ENCODE peak calls at places on chromosomes 12 and 14, in seven cellular contexts. E, L, I, T, C, W and D are unnamed samples.

GRCh38 chr14:42424501-42424900 is 817.8 kb downstream of the LRFN5 start:
- DNase-seq in E (no peak), L (no peak), I (no peak), T (no peak), C (no peak), W (no peak), D (no peak)

GRCh38 chr12:46108721-46109120 is 118.3 kb upstream of the SCAF11 start:
- DNase-seq in E (no peak), L (peak; percentile 80), I (no peak), T (no peak), C (no peak), W (no peak), D (no peak)

GRCh38 chr12:120748242-120748641 is 22.6 kb downstream of the ACADS start:
- DNase-seq in E (no peak), L (no peak), I (peak; percentile 34), T (no peak), C (no peak), W (no peak), D (no peak)

GRCh38 chr14:106021832-106022231 is 495.4 kb downstream of the TMEM121 start:
- DNase-seq in E (no peak), L (no peak), I (no peak), T (no peak), C (no peak), W (no peak), D (no peak)

GRCh38 chr14:49017451-49017850 is 568.7 kb downstream of the RPS29 start:
- DNase-seq in E (no peak), L (no peak), I (no peak), T (no peak), C (no peak), W (no peak), D (no peak)

GRCh38 chr12:30797689-30798088 is 42.9 kb upstream of the CAPRIN2 start:
- DNase-seq in E (no peak), L (no peak), I (no peak), T (no peak), C (no peak), W (no peak), D (no peak)

GRCh38 chr14:99003646-99004045 is 268.4 kb downstream of the BCL11B start:
- DNase-seq in E (no peak), L (no peak), I (no peak), T (no peak), C (no peak), W (no peak), D (no peak)

GRCh38 chr12:22287776-22288621 is 46.5 kb downstream of the ST8SIA1 start:
- DNase-seq in E (no peak), L (no peak), I (no peak), T (no peak), C (no peak), W (no peak), D (no peak)

GRCh38 chr14:35044939-35045797 is 904 bp upstream of the FAM177A1 start:
- DNase-seq in E (no peak), L (no peak), I (no peak), T (peak; percentile 22), C (no peak), W (no peak), D (no peak)

GRCh38 chr12:78887008-78887407 is 22.4 kb downstream of the SYT1 start:
- DNase-seq in E (peak; percentile 87), L (no peak), I (peak; percentile 2), T (no peak), C (no peak), W (no peak), D (no peak)

GRCh38 chr12:39840422-39840821 is 220.8 kb upstream of the ABCD2 start:
- DNase-seq in E (no peak), L (no peak), I (no peak), T (no peak), C (no peak), W (no peak), D (no peak)

GRCh38 chr14:76539130-76539529 is 163.2 kb downstream of the ESRRB start:
- DNase-seq in E (no peak), L (no peak), I (no peak), T (no peak), C (no peak), W (no peak), D (no peak)

GRCh38 chr14:65495196-65495595 is 82.7 kb downstream of the FUT8 start:
- DNase-seq in E (no peak), L (no peak), I (no peak), T (no peak), C (no peak), W (no peak), D (no peak)

GRCh38 chr14:69695664-69696527 is 71.0 kb upstream of the SRSF5 start:
- DNase-seq in E (no peak), L (no peak), I (no peak), T (peak; percentile 67), C (no peak), W (peak; percentile 30), D (no peak)

GRCh38 chr12:111580737-111581136 is 18.4 kb downstream of the ATXN2 start:
- DNase-seq in E (no peak), L (no peak), I (no peak), T (no peak), C (no peak), W (no peak), D (no peak)

GRCh38 chr12:49233842-49234526 is 30.9 kb upstream of the TUBA1C start:
- DNase-seq in E (no peak), L (peak; percentile 35), I (no peak), T (no peak), C (no peak), W (peak; percentile 44), D (no peak)

GRCh38 chr14:47863441-47863840 is 188.0 kb upstream of the MDGA2 start:
- DNase-seq in E (no peak), L (no peak), I (no peak), T (no peak), C (no peak), W (no peak), D (peak; percentile 74)

GRCh38 chr12:109277899-109278762 is 31.0 kb downstream of the FOXN4 start:
- DNase-seq in E (no peak), L (no peak), I (peak; percentile 97), T (no peak), C (no peak), W (no peak), D (no peak)

GRCh38 chr12:126353604-126354003 is 1288.4 kb downstream of the AACS start:
- DNase-seq in E (no peak), L (no peak), I (no peak), T (no peak), C (no peak), W (no peak), D (no peak)

GRCh38 chr14:77906446-77906845 is 106.5 kb downstream of the ADCK1 start:
- DNase-seq in E (no peak), L (no peak), I (no peak), T (no peak), C (no peak), W (no peak), D (no peak)

GRCh38 chr14:54350196-54350595 is 46.6 kb upstream of the CDKN3 start:
- DNase-seq in E (no peak), L (no peak), I (no peak), T (no peak), C (no peak), W (no peak), D (no peak)
- TF ChIP-seq JUND in E (no peak), L (no peak), I (no peak), T (no peak), C (no peak), W (no peak), D (no peak)

GRCh38 chr14:38197001-38197760 is 10.5 kb upstream of the SSTR1 start:
- DNase-seq in E (no peak), L (no peak), I (no peak), T (no peak), C (no peak), W (no peak), D (peak; percentile 9)

GRCh38 chr14:38198425-38198824 is 9.3 kb upstream of the SSTR1 start:
- DNase-seq in E (no peak), L (no peak), I (no peak), T (no peak), C (no peak), W (no peak), D (no peak)

GRCh38 chr14:38199076-38199475 is 8.6 kb upstream of the SSTR1 start:
- DNase-seq in E (no peak), L (no peak), I (no peak), T (no peak), C (no peak), W (no peak), D (no peak)

GRCh38 chr14:38199768-38200167 is 7.9 kb upstream of the SSTR1 start:
- DNase-seq in E (no peak), L (no peak), I (no peak), T (no peak), C (no peak), W (no peak), D (no peak)

DNA sequence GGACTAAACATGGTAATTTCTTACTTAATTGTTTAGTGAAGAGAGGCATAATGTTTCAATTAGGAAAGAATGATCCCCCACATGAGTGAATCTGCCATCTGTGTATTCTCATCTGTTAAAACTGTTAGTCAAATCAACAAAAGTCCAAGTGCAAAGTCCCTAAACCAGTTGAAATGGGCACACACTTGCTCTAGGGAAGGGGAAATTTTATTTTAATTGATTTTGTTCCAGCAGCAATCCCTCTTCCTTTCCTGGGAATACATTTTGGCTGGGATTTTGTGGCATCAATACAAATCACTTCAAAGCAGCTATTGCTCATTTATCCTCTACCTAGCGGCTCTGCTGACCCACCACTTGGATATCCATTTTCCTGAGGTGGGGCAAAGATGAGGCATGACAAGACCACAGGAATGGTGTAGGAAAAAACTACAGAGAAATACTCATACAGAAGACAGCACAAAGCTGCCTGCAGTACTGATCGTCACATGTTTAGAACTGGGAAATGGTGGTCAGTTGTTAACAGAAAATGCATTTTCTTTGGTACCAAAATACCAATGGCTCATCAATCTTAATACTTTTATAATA is 9.9 kb upstream of the SSTR1 start:
- DNase-seq in E (no peak), L (no peak), I (no peak), T (no peak), C (no peak), W (no peak), D (no peak)
- TF ChIP-seq JUND in E (no peak), L (no peak), I (no peak), T (no peak), C (no peak), W (no peak), D (no peak)

DNA sequence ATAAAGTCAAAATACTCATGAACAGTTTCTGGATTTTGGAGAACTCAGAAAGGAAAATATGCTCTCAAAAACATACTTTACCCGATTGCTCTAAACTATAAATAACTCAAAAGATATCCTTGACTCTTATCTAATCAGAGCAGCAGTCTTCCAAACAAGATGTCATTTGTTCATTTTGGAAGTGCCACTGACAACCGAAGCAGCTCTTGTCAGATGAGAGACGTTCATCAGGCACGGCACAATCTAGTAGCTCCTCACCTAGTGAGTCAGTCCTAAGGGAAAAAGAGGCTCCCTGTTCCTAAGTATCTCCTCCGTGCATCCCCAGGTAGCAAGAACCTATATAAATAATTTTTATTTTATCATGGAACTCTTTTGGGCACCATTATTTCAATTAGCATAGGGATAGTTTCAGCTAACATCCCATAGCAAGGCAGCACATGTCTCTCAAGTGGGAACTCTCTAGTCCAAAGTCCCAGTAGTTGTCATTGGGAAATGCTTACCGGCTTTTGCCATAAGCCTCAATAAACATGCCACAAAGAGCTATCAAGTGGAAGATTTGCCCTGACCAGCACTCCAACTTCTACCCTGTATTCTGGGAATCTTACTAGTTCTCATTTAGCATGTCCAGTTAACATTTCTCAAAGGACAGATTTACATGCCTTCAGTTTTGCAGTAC is 14.1 kb upstream of the TMEM263 start:
- DNase-seq in E (no peak), L (no peak), I (peak; percentile 26), T (no peak), C (no peak), W (peak; percentile 61), D (no peak)
- TF ChIP-seq JUND in E (no peak), L (no peak), I (no peak), T (no peak), C (no peak), W (peak; percentile 58), D (no peak)

GRCh38 chr12:115574831-115575230 is 702.7 kb downstream of the MED13L start:
- DNase-seq in E (no peak), L (no peak), I (no peak), T (no peak), C (no peak), W (no peak), D (no peak)
- TF ChIP-seq JUND in E (no peak), L (no peak), I (no peak), T (no peak), C (no peak), W (no peak), D (no peak)